ENCODE peak calls at places on chromosomes 6 and 20, in five cellular contexts. H, F, X, I and M are unnamed samples.

GRCh38 chr6:151292974-151293373 is 53.2 kb downstream of the AKAP12 start:
- DNase-seq in H (no peak), F (no peak), X (no peak), I (no peak), M (no peak)

GRCh38 chr20:58854638-58855471 is 2.3 kb downstream of the GNAS start:
- DNase-seq in H (no peak), F (no peak), X (no peak), I (no peak), M (no peak)

GRCh38 chr6:134169881-134170486 is 117.6 kb upstream of the SLC2A12 start:
- DNase-seq in H (no peak), F (no peak), X (no peak), I (no peak), M (peak)

GRCh38 chr20:10228330-10228729 is 9.7 kb downstream of the SNAP25 start:
- DNase-seq in H (peak), F (peak), X (peak), I (no peak), M (peak)

GRCh38 chr6:148507774-148508173 is 165.1 kb downstream of the SASH1 start:
- DNase-seq in H (no peak), F (no peak), X (no peak), I (no peak), M (no peak)

GRCh38 chr6:33417903-33418689 is at the start of gene CUTA:
- DNase-seq in H (peak), F (peak), X (peak), I (peak), M (peak)

GRCh38 chr6:151376440-151376839 is 14.9 kb downstream of the ZBTB2 start:
- DNase-seq in H (no peak), F (no peak), X (no peak), I (no peak), M (no peak)

GRCh38 chr6:1596088-1596852 is 13.4 kb upstream of the FOXC1 start:
- DNase-seq in H (peak), F (peak), X (peak), I (peak), M (peak)

GRCh38 chr20:63738687-63739128 is 868 bp upstream of the SLC2A4RG start:
- DNase-seq in H (no peak), F (no peak), X (peak), I (no peak), M (no peak)

GRCh38 chr6:123489589-123489988 is 147.2 kb downstream of the TRDN start:
- DNase-seq in H (peak), F (no peak), X (no peak), I (no peak), M (peak)

GRCh38 chr6:149845549-149845948 is 18.6 kb downstream of the LRP11 start:
- DNase-seq in H (no peak), F (no peak), X (no peak), I (no peak), M (no peak)

GRCh38 chr20:50189681-50190250 is 864 bp upstream of the CEBPB start:
- DNase-seq in H (peak), F (peak), X (no peak), I (no peak), M (no peak)

GRCh38 chr6:132733814-132734213 is 20.0 kb upstream of the VNN1 start:
- DNase-seq in H (peak), F (no peak), X (no peak), I (no peak), M (no peak)

GRCh38 chr20:49349678-49350077 is 71.8 kb upstream of the ZNFX1 start:
- DNase-seq in H (peak), F (no peak), X (no peak), I (no peak), M (no peak)

GRCh38 chr20:48738399-48739304 is 89.1 kb downstream of the PREX1 start:
- DNase-seq in H (no peak), F (no peak), X (no peak), I (no peak), M (no peak)

GRCh38 chr6:150666071-150666470 is 66.4 kb downstream of the PLEKHG1 start:
- DNase-seq in H (no peak), F (no peak), X (no peak), I (no peak), M (no peak)

GRCh38 chr6:16747232-16748027 is 13.8 kb downstream of the ATXN1 start:
- DNase-seq in H (no peak), F (no peak), X (peak), I (no peak), M (peak)

GRCh38 chr6:74410630-74411029 is 714.6 kb downstream of the CD109 start:
- DNase-seq in H (no peak), F (no peak), X (no peak), I (no peak), M (no peak)

GRCh38 chr6:24667378-24667803 is 514 bp downstream of the ACOT13 start:
- DNase-seq in H (no peak), F (no peak), X (peak), I (no peak), M (no peak)

GRCh38 chr6:89506716-89507597 is 74.0 kb downstream of the ANKRD6 start:
- DNase-seq in H (no peak), F (peak), X (no peak), I (no peak), M (no peak)

GRCh38 chr6:159533568-159533967 is 159.5 kb downstream of the SOD2 start:
- DNase-seq in H (no peak), F (no peak), X (no peak), I (no peak), M (no peak)

GRCh38 chr6:134870677-134871498 is 79.0 kb downstream of the ALDH8A1 start:
- DNase-seq in H (peak), F (peak), X (no peak), I (no peak), M (peak)

GRCh38 chr6:37866590-37867507 is 47.3 kb downstream of the ZFAND3 start:
- DNase-seq in H (no peak), F (no peak), X (no peak), I (no peak), M (no peak)

GRCh38 chr20:56735087-56735642 is 106.1 kb downstream of the TFAP2C start:
- DNase-seq in H (no peak), F (peak), X (peak), I (no peak), M (no peak)

GRCh38 chr20:2292711-2293110 is 3.1 kb upstream of the TGM3 start:
- DNase-seq in H (peak), F (no peak), X (no peak), I (no peak), M (no peak)

GRCh38 chr6:154766993-154767392 is 33.8 kb downstream of the SCAF8 start:
- DNase-seq in H (peak), F (no peak), X (peak), I (no peak), M (no peak)

GRCh38 chr20:19715986-19716385 is 42.1 kb upstream of the RIN2 start:
- DNase-seq in H (no peak), F (no peak), X (no peak), I (no peak), M (no peak)

GRCh38 chr6:141541766-141542324 is 590.9 kb upstream of the GJE1 start:
- DNase-seq in H (no peak), F (no peak), X (no peak), I (no peak), M (no peak)

GRCh38 chr6:144405173-144405572 is 120.0 kb downstream of the UTRN start:
- DNase-seq in H (no peak), F (no peak), X (no peak), I (no peak), M (no peak)

GRCh38 chr20:43911066-43911465 is 3.6 kb upstream of the TOX2 start:
- DNase-seq in H (peak), F (no peak), X (no peak), I (no peak), M (peak)

GRCh38 chr6:145960918-145961604 is 3.1 kb downstream of the SHPRH start:
- DNase-seq in H (no peak), F (no peak), X (peak), I (no peak), M (no peak)

GRCh38 chr6:87682310-87682709 is 19.7 kb downstream of the AKIRIN2 start:
- DNase-seq in H (no peak), F (no peak), X (no peak), I (no peak), M (peak)

GRCh38 chr6:16725145-16725864 is 36.0 kb downstream of the ATXN1 start:
- DNase-seq in H (peak), F (no peak), X (no peak), I (no peak), M (peak)

GRCh38 chr20:48653706-48654051 is 174.1 kb downstream of the PREX1 start:
- DNase-seq in H (no peak), F (no peak), X (peak), I (no peak), M (no peak)